ENCODE peak calls at places on chromosomes 3 and 15, in four cellular contexts. One of them, this sample, is unnamed.

GRCh38 chr3:161264771-161265343 is 43.7 kb downstream of the NMD3 start:
- DNase-seq in pancreas: no peak
- DNase-seq in GM23248: peak; percentile 46
- DNase-seq in small intestine: no peak
- DNase-seq in this sample: peak; percentile 17

GRCh38 chr3:25665646-25666136 is 984 bp upstream of the TOP2B start:
- DNase-seq in GM23248: no peak
- DNase-seq in small intestine: no peak
- DNase-seq in pancreas: no peak
- DNase-seq in this sample: no peak

GRCh38 chr3:196339493-196340254 is 1.5 kb upstream of the TM4SF19 start:
- DNase-seq in GM23248: peak; percentile 60
- DNase-seq in pancreas: no peak
- DNase-seq in small intestine: no peak
- DNase-seq in this sample: peak; percentile 32

GRCh38 chr3:125694761-125695294 is 99.5 kb upstream of the OSBPL11 start:
- DNase-seq in small intestine: peak; percentile 10
- DNase-seq in pancreas: no peak
- DNase-seq in GM23248: no peak
- DNase-seq in this sample: no peak

GRCh38 chr3:193982258-193982659 is 153.7 kb upstream of the HES1 start:
- DNase-seq in pancreas: no peak
- DNase-seq in small intestine: peak; percentile 57
- DNase-seq in GM23248: peak; percentile 92
- DNase-seq in this sample: no peak

GRCh38 chr3:64031540-64032533 is 8.5 kb upstream of the PSMD6 start:
- DNase-seq in GM23248: peak; percentile 31
- DNase-seq in pancreas: no peak
- DNase-seq in small intestine: no peak
- DNase-seq in this sample: no peak

GRCh38 chr15:48221885-48222284 is 15.8 kb downstream of the SLC12A1 start:
- DNase-seq in small intestine: no peak
- DNase-seq in pancreas: no peak
- DNase-seq in GM23248: peak; percentile 45
- DNase-seq in this sample: no peak

GRCh38 chr3:134326126-134326525 is 48.1 kb downstream of the AMOTL2 start:
- DNase-seq in small intestine: no peak
- DNase-seq in pancreas: no peak
- DNase-seq in GM23248: no peak
- DNase-seq in this sample: no peak

GRCh38 chr15:73029003-73029527 is 23.2 kb upstream of the NEO1 start:
- DNase-seq in GM23248: peak; percentile 13
- DNase-seq in pancreas: no peak
- DNase-seq in small intestine: no peak
- DNase-seq in this sample: no peak

GRCh38 chr3:155963557-155963956 is 93.1 kb downstream of the GMPS start:
- DNase-seq in small intestine: no peak
- DNase-seq in GM23248: peak; percentile 49
- DNase-seq in pancreas: no peak
- DNase-seq in this sample: no peak

GRCh38 chr3:112109313-112109712 is 23.1 kb downstream of the C3orf52 start:
- DNase-seq in small intestine: no peak
- DNase-seq in GM23248: no peak
- DNase-seq in pancreas: no peak
- DNase-seq in this sample: no peak

GRCh38 chr3:50474717-50475116 is 28.7 kb downstream of the CACNA2D2 start:
- DNase-seq in pancreas: no peak
- DNase-seq in GM23248: peak; percentile 82
- DNase-seq in small intestine: no peak
- DNase-seq in this sample: peak; percentile 7

GRCh38 chr15:64315136-64315661 is 40.8 kb downstream of the CSNK1G1 start:
- DNase-seq in pancreas: no peak
- DNase-seq in small intestine: no peak
- DNase-seq in GM23248: no peak
- DNase-seq in this sample: no peak

GRCh38 chr3:25572919-25573385 is 91.8 kb downstream of the TOP2B start:
- DNase-seq in small intestine: no peak
- DNase-seq in pancreas: no peak
- DNase-seq in GM23248: peak; percentile 10
- DNase-seq in this sample: no peak

GRCh38 chr3:49606427-49606826 is 52.1 kb downstream of the BSN start:
- DNase-seq in pancreas: no peak
- DNase-seq in small intestine: no peak
- DNase-seq in GM23248: no peak
- DNase-seq in this sample: no peak

GRCh38 chr3:39808467-39809180 is 785 bp upstream of the MYRIP start:
- DNase-seq in pancreas: peak; percentile 66
- DNase-seq in small intestine: peak; percentile 23
- DNase-seq in GM23248: peak; percentile 32
- DNase-seq in this sample: no peak

GRCh38 chr3:32376098-32376497 is 15.6 kb upstream of the CMTM7 start:
- DNase-seq in GM23248: peak; percentile 22
- DNase-seq in small intestine: no peak
- DNase-seq in pancreas: no peak
- DNase-seq in this sample: no peak

GRCh38 chr3:187836848-187837770 is 91.8 kb upstream of the BCL6 start:
- DNase-seq in small intestine: no peak
- DNase-seq in pancreas: no peak
- DNase-seq in GM23248: no peak
- DNase-seq in this sample: peak; percentile 60

GRCh38 chr3:45414823-45415222 is 26.4 kb downstream of the LARS2 start:
- DNase-seq in pancreas: no peak
- DNase-seq in GM23248: no peak
- DNase-seq in small intestine: no peak
- DNase-seq in this sample: no peak

GRCh38 chr15:43934480-43934879 is 107.7 kb downstream of the WDR76 start:
- DNase-seq in small intestine: no peak
- DNase-seq in pancreas: no peak
- DNase-seq in GM23248: peak; percentile 65
- DNase-seq in this sample: no peak

GRCh38 chr3:43503067-43503728 is 118.6 kb downstream of the ANO10 start:
- DNase-seq in pancreas: no peak
- DNase-seq in small intestine: peak; percentile 41
- DNase-seq in GM23248: peak; percentile 48
- DNase-seq in this sample: no peak

GRCh38 chr3:6825527-6825926 is 35.4 kb upstream of the GRM7 start:
- DNase-seq in pancreas: no peak
- DNase-seq in small intestine: no peak
- DNase-seq in GM23248: no peak
- DNase-seq in this sample: no peak

GRCh38 chr3:88123526-88123925 is 26.2 kb upstream of the C3orf38 start:
- DNase-seq in pancreas: no peak
- DNase-seq in small intestine: peak; percentile 77
- DNase-seq in GM23248: no peak
- DNase-seq in this sample: no peak

GRCh38 chr3:195001961-195002861 is 268.7 kb downstream of the XXYLT1 start:
- DNase-seq in small intestine: peak; percentile 54
- DNase-seq in GM23248: peak; percentile 45
- DNase-seq in pancreas: peak; percentile 81
- DNase-seq in this sample: no peak

GRCh38 chr3:16109929-16110328 is 64.6 kb upstream of the GALNT15 start:
- DNase-seq in GM23248: no peak
- DNase-seq in pancreas: no peak
- DNase-seq in small intestine: no peak
- DNase-seq in this sample: no peak

GRCh38 chr15:39095218-39095879 is 485.5 kb upstream of the THBS1 start:
- DNase-seq in pancreas: no peak
- DNase-seq in small intestine: no peak
- DNase-seq in GM23248: no peak
- DNase-seq in this sample: no peak

GRCh38 chr3:124845406-124845805 is 41.8 kb downstream of the ITGB5 start:
- DNase-seq in GM23248: peak; percentile 96
- DNase-seq in small intestine: peak; percentile 47
- DNase-seq in pancreas: no peak
- DNase-seq in this sample: peak; percentile 80

GRCh38 chr3:16240229-16241023 is 24.3 kb downstream of the DPH3 start:
- DNase-seq in small intestine: no peak
- DNase-seq in GM23248: peak; percentile 86
- DNase-seq in pancreas: no peak
- DNase-seq in this sample: peak; percentile 73

GRCh38 chr3:94303897-94304296 is 241.0 kb downstream of the NSUN3 start:
- DNase-seq in small intestine: no peak
- DNase-seq in pancreas: no peak
- DNase-seq in GM23248: peak; percentile 32
- DNase-seq in this sample: no peak

GRCh38 chr3:122560680-122561079 is 3.4 kb downstream of the PARP9 start:
- DNase-seq in pancreas: no peak
- DNase-seq in small intestine: peak; percentile 77
- DNase-seq in GM23248: peak; percentile 77
- DNase-seq in this sample: no peak

GRCh38 chr3:86990171-86990733 is 697 bp downstream of the VGLL3 start:
- DNase-seq in pancreas: peak; percentile 80
- DNase-seq in small intestine: peak; percentile 18
- DNase-seq in GM23248: peak; percentile 72
- DNase-seq in this sample: no peak

GRCh38 chr15:90869140-90869541 is 753 bp downstream of the FURIN start:
- DNase-seq in GM23248: no peak
- DNase-seq in pancreas: no peak
- DNase-seq in small intestine: no peak
- DNase-seq in this sample: no peak

GRCh38 chr3:175200391-175200790 is 341.3 kb downstream of the NAALADL2 start:
- DNase-seq in GM23248: no peak
- DNase-seq in pancreas: no peak
- DNase-seq in small intestine: no peak
- DNase-seq in this sample: no peak

GRCh38 chr3:36776436-36776835 is 12.1 kb upstream of the DCLK3 start:
- DNase-seq in GM23248: peak; percentile 17
- DNase-seq in pancreas: no peak
- DNase-seq in small intestine: no peak
- DNase-seq in this sample: no peak

GRCh38 chr3:25426408-25426807 is 1.7 kb upstream of the RARB start:
- DNase-seq in small intestine: no peak
- DNase-seq in pancreas: no peak
- DNase-seq in GM23248: no peak
- DNase-seq in this sample: no peak

GRCh38 chr3:180466401-180467005 is 135.5 kb upstream of the TTC14 start:
- DNase-seq in pancreas: no peak
- DNase-seq in GM23248: peak; percentile 15
- DNase-seq in small intestine: no peak
- DNase-seq in this sample: no peak

GRCh38 chr3:17639765-17640164 is 102.7 kb downstream of the TBC1D5 start:
- DNase-seq in pancreas: no peak
- DNase-seq in small intestine: no peak
- DNase-seq in GM23248: peak; percentile 94
- DNase-seq in this sample: peak; percentile 84

DNA sequence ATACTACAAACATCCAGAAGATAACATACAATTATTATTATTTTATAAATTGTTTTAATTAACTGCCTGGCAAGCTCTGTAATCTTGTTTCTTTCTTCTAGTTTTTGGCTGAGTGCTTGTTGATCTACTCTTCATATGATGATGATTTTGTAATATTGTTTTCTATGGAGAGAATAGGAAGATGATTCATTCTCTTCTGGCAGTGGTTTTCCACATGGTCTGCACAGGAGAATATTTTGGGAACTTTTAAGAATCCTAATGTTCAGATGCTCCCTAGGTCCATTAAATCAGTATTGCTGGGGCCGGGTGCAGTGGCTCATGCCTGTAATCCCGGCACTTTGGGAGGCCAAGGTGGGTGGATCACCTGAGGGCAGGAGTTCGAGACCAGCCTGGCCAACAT is 37.6 kb downstream of the CACNA2D3 start:
- DNase-seq in small intestine: no peak
- DNase-seq in GM23248: no peak
- DNase-seq in pancreas: no peak
- DNase-seq in this sample: no peak
- H3K4me3 ChIP-seq in small intestine: no peak overlapping the region
- H3K4me3 ChIP-seq in GM23248: no peak overlapping the region
- H3K4me3 ChIP-seq in pancreas: no peak overlapping the region
- H3K4me3 ChIP-seq in this sample: no peak overlapping the region

GRCh38 chr3:136954980-136955780 is 2.6 kb upstream of the IL20RB start:
- DNase-seq in pancreas: no peak
- DNase-seq in small intestine: peak; percentile 12
- DNase-seq in GM23248: peak; percentile 17
- DNase-seq in this sample: no peak
- H3K4me3 ChIP-seq in pancreas: no peak overlapping the region
- H3K4me3 ChIP-seq in small intestine: no peak overlapping the region
- H3K4me3 ChIP-seq in GM23248: peak overlapping the region; percentile 30
- H3K4me3 ChIP-seq in this sample: no peak overlapping the region

DNA sequence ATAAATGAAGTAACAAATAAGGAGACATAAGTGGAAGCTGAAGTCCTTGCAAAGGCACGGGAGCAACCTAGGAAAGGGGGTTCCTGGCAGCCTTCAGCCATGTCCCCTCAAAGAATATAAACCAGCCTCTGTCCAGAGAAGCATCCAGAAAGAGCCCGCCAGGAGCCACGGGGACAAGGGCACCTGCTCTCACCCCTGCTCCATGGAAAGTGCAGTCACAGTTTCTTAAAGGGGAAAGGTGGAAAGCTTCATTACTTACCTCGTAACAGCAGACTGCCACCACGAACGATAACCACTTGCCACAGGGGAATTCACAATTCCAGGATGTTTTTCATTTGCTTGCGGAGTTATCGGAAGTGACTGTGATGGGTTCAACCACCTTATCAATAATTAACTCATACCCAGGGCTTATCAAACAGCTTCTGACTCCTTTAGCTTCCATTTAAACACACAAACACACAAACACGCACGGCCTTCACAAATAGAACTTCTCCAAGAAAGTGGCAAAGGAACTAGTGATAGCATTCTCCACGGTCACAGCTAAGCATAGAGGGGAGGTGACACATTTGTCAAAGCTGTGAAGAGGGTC is 134.2 kb upstream of the IGF1R start:
- DNase-seq in small intestine: peak; percentile 47
- DNase-seq in GM23248: no peak
- DNase-seq in pancreas: no peak
- DNase-seq in this sample: no peak
- H3K4me3 ChIP-seq in small intestine: peak overlapping the region; percentile 35
- H3K4me3 ChIP-seq in GM23248: no peak overlapping the region
- H3K4me3 ChIP-seq in pancreas: peak overlapping the region; percentile 40
- H3K4me3 ChIP-seq in this sample: no peak overlapping the region

DNA sequence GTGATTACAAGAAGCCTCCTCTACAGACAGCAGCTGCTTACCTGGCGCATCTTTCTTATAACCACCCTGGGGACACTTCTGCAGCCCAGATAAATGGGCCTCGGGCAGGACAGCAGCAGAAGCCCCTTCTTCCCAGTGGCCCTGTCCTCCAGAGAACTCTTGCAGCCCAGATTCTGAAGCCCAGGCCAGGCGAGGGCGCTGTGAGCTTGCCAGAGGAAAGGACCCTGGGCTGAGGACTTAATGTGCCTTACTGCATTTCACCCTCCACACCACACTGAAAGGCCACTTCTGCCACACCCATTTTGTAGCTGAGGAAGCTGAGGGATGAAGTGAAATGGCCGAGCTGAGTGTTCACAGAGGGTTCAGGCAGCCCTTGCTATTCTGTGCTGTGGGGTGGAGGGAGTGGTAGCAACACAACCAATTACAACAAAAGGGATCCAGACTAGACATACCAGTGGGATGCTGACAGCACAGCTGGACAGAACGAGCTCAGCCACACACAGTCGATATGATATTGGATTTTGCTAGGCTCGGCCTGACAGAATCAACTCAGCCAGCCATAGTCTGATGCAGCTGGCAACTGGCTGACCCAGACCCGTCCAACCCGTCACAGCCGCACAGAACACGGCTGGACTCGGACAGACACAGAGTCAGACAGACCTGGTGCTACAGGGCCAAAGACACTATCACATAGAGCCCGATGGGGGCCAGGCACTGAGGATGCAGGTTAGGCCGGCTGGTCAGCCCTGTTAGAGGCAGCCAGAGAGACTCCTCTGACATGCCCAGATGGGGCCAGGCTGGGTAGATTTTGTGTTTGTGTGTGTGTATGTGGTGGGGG is 7.3 kb downstream of the ACOX2 start:
- DNase-seq in GM23248: peak; percentile 28
- DNase-seq in small intestine: no peak
- DNase-seq in pancreas: no peak
- DNase-seq in this sample: no peak
- H3K4me3 ChIP-seq in GM23248: no peak overlapping the region
- H3K4me3 ChIP-seq in small intestine: no peak overlapping the region
- H3K4me3 ChIP-seq in pancreas: no peak overlapping the region
- H3K4me3 ChIP-seq in this sample: no peak overlapping the region